ENCODE peak calls at places on chromosome 15, in five cellular contexts. X, S, T, V and R are unnamed samples.

GRCh38 chr15:48888209-48888608 is 10.3 kb downstream of the EID1 start:
- DNase-seq in V (no peak), T (no peak), S (no peak), X (no peak), R (no peak)

GRCh38 chr15:50783895-50784294 is 18.4 kb upstream of the SPPL2A start:
- DNase-seq in T (no peak), S (no peak), V (no peak), X (no peak), R (no peak)

GRCh38 chr15:52193321-52193720 is 2.1 kb upstream of the GNB5 start:
- DNase-seq in T (no peak), S (no peak), V (no peak), X (no peak), R (no peak)

GRCh38 chr15:99983894-99984293 is 250.7 kb upstream of the LYSMD4 start:
- DNase-seq in S (no peak), T (no peak), X (no peak), V (no peak), R (no peak)

GRCh38 chr15:99956022-99956775 is 223.0 kb upstream of the LYSMD4 start:
- DNase-seq in T (no peak), V (no peak), S (no peak), X (no peak), R (peak)

GRCh38 chr15:74127255-74127953 is 3.0 kb upstream of the ISLR2 start:
- DNase-seq in S (peak), V (peak), T (peak), X (peak), R (peak)

GRCh38 chr15:99703603-99704443 is 29.4 kb downstream of the LYSMD4 start:
- DNase-seq in X (no peak), T (no peak), V (no peak), S (peak), R (no peak)

GRCh38 chr15:80464952-80465645 is 60.9 kb downstream of the ARNT2 start:
- DNase-seq in S (no peak), V (no peak), X (no peak), T (no peak), R (no peak)

GRCh38 chr15:57538822-57539221 is 52.9 kb upstream of the MYZAP start:
- DNase-seq in X (no peak), S (no peak), T (no peak), V (no peak), R (no peak)

GRCh38 chr15:43974852-43975251 is 148.1 kb downstream of the WDR76 start:
- DNase-seq in X (no peak), T (peak), S (no peak), V (no peak), R (no peak)

GRCh38 chr15:77542491-77543001 is 90.2 kb downstream of the LINGO1 start:
- DNase-seq in T (no peak), X (no peak), S (no peak), V (no peak), R (no peak)

GRCh38 chr15:77160562-77161481 is 89.9 kb upstream of the TSPAN3 start:
- DNase-seq in S (no peak), T (no peak), X (no peak), V (no peak), R (no peak)

GRCh38 chr15:85794598-85795319 is at the start of gene KLHL25:
- DNase-seq in T (peak), S (peak), X (peak), V (peak), R (peak)

GRCh38 chr15:101145362-101145761 is 106.5 kb downstream of the CHSY1 start:
- DNase-seq in V (no peak), T (no peak), X (no peak), S (peak), R (no peak)

GRCh38 chr15:22811640-22812039 is 25.2 kb downstream of the NIPA1 start:
- DNase-seq in T (peak), S (no peak), X (peak), V (no peak), R (no peak)

GRCh38 chr15:88334436-88334835 is 77.9 kb upstream of the NTRK3 start:
- DNase-seq in V (no peak), T (no peak), S (no peak), X (no peak), R (no peak)

GRCh38 chr15:86082619-86083377 is 3.1 kb downstream of the AGBL1 start:
- DNase-seq in T (no peak), S (no peak), V (peak), X (no peak), R (no peak)

GRCh38 chr15:60390931-60391501 is 6.8 kb downstream of the ANXA2 start:
- DNase-seq in V (no peak), X (no peak), T (peak), S (peak), R (peak)

GRCh38 chr15:70512772-70513362 is 250.5 kb downstream of the UACA start:
- DNase-seq in T (peak), S (peak), X (peak), V (peak), R (no peak)

GRCh38 chr15:55737373-55737772 is 5.6 kb downstream of the PRTG start:
- DNase-seq in V (peak), T (no peak), X (no peak), S (no peak), R (no peak)

GRCh38 chr15:48722764-48723661 is 77.5 kb upstream of the FBN1 start:
- DNase-seq in T (no peak), X (no peak), S (peak), V (no peak), R (no peak)

GRCh38 chr15:54660356-54660755 is 536.4 kb downstream of the RSL24D1 start:
- DNase-seq in X (no peak), V (no peak), S (no peak), T (no peak), R (no peak)

GRCh38 chr15:56587686-56588085 is 122.7 kb upstream of the MNS1 start:
- DNase-seq in V (no peak), X (no peak), T (no peak), S (peak), R (no peak)

GRCh38 chr15:88637436-88637835 is 1.4 kb upstream of the ISG20 start:
- DNase-seq in S (no peak), X (no peak), V (no peak), T (no peak), R (no peak)

GRCh38 chr15:51227967-51228783 is 110.2 kb downstream of the CYP19A1 start:
- DNase-seq in X (no peak), T (no peak), S (peak), V (no peak), R (peak)

GRCh38 chr15:29939404-29939803 is 117.1 kb upstream of the TJP1 start:
- DNase-seq in T (no peak), X (no peak), S (no peak), V (no peak), R (no peak)

GRCh38 chr15:59492389-59493377 is 54.7 kb downstream of the FAM81A start:
- DNase-seq in T (peak), V (peak), X (peak), S (peak), R (peak)

GRCh38 chr15:54604963-54605362 is 591.8 kb downstream of the RSL24D1 start:
- DNase-seq in T (peak), S (no peak), X (no peak), V (no peak), R (no peak)

GRCh38 chr15:43879386-43880355 is 52.9 kb downstream of the WDR76 start:
- DNase-seq in T (no peak), S (no peak), V (no peak), X (peak), R (no peak)

DNA sequence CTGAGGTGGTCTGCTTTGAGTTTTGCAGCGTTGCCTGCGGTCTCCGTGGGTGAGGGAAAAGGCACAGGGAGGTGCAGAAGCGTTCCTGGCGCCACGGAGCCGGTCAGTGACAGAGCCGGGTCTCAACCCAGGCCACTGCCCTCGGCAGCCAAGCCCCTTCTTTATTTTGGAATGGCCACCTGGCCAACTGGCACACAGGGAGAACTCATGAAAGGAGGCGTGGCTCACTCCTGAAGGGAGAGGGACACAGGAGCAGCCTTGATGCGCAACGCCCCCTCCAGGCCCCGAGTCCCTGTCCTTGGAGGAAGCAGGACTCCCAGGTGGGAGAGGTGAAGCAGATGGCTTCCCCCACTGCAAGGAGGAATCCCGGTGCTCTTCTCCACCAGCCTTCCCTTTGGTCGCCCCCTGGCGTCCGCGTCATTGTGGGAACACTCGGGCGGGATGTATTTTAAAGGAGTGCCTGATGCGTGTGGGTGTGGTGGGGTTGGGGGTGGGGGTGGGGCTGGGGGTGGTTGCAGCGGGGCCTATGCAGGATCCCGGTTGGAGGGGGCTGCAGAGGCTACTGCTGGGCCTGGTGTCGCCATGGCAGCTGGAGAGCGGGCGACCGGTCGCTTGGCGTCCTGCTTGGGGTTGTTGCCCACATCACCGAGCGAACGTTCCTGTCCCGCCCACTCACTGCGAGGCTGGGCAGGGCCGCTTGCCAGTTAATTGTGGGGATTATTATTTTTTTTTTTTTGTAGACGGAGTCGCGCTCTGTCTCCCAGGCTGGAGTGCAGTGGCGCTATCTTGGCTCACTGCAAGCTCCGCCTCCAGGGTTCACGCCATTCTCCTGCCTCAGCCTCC is 32.6 kb downstream of the APBA2 start:
- DNase-seq in V (no peak), X (no peak), T (peak), S (no peak), R (no peak)
- TF ChIP-seq CTCF in V (no peak), X (peak), T (no peak), S (peak), R (no peak)

GRCh38 chr15:94845391-94845718 is 614.0 kb downstream of the MCTP2 start:
- DNase-seq in T (no peak), S (no peak), V (no peak), X (no peak), R (no peak)
- H3K27ac ChIP-seq in T (no peak), S (no peak), V (no peak), X (peak), R (no peak)

GRCh38 chr15:32131803-32132202 is 101.5 kb downstream of the CHRNA7 start:
- DNase-seq in T (no peak), X (no peak), V (no peak), S (no peak), R (no peak)

GRCh38 chr15:32134777-32135307 is 104.5 kb downstream of the CHRNA7 start:
- DNase-seq in X (no peak), V (peak), S (no peak), T (no peak), R (no peak)

GRCh38 chr15:32132850-32133249 is 102.5 kb downstream of the CHRNA7 start:
- DNase-seq in S (no peak), X (no peak), T (no peak), V (no peak), R (no peak)

GRCh38 chr15:32135326-32135725 is 105.0 kb downstream of the CHRNA7 start:
- DNase-seq in S (no peak), V (no peak), X (no peak), T (no peak), R (no peak)

GRCh38 chr15:32130823-32131222 is 100.5 kb downstream of the CHRNA7 start:
- DNase-seq in S (no peak), V (no peak), X (no peak), T (no peak), R (no peak)
- TF ChIP-seq CTCF in S (no peak), V (no peak), X (no peak), T (peak), R (no peak)

GRCh38 chr15:92122259-92122658 is 268.8 kb downstream of the SLCO3A1 start:
- DNase-seq in S (no peak), V (no peak), X (no peak), T (no peak), R (no peak)

GRCh38 chr15:92121047-92121446 is 267.5 kb downstream of the SLCO3A1 start:
- DNase-seq in T (no peak), V (no peak), S (no peak), X (no peak), R (no peak)

GRCh38 chr15:92128788-92129187 is 264.9 kb upstream of the ST8SIA2 start:
- DNase-seq in T (no peak), S (no peak), X (no peak), V (no peak), R (no peak)

GRCh38 chr15:92123848-92124631 is 269.6 kb upstream of the ST8SIA2 start:
- DNase-seq in X (no peak), S (no peak), V (no peak), T (no peak), R (no peak)

DNA sequence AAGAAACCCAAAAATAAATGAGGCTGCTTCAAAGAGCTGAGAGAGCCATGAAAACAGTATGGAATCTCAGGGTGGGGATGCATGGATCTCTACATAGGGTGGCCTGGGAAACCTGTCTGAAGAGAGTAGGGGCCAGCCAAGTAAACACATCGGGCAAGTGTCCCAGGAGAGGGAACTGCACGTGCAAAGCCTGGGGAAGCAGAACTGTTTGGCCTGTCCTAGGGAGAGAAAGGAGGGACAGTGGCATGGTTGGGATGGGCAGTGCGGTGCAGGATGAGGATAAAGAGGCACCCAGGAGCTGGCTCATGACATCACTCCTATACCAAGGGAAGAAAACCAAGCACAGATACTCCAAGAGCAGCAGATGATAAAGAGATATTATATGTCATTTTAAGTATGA is 269.0 kb upstream of the ST8SIA2 start:
- DNase-seq in V (no peak), X (no peak), T (no peak), S (no peak), R (no peak)
- H3K27ac ChIP-seq in V (no peak), X (no peak), T (no peak), S (no peak), R (no peak)

DNA sequence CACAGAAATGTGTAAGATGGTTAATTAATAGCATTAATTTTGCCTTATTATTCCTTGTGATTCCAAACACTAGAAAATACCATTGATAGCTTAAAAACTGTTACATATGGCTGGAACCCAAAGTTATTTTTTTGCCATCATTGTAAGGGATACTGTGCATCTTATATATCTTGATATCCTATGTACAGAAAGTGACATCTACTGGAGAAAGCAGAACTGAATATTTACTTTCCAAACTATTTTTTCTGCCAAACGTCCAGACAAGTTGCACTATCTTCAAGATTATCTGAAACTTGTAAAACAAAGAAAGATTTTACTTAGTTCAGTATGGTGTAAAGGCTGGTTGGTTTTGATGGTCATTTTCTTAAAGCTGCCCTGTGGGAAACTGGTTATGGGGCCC is 33.3 kb upstream of the MEIS2 start:
- DNase-seq in V (no peak), X (no peak), T (no peak), S (peak), R (no peak)
- TF ChIP-seq CTCF in V (peak), X (peak), T (peak), S (peak), R (peak)

DNA sequence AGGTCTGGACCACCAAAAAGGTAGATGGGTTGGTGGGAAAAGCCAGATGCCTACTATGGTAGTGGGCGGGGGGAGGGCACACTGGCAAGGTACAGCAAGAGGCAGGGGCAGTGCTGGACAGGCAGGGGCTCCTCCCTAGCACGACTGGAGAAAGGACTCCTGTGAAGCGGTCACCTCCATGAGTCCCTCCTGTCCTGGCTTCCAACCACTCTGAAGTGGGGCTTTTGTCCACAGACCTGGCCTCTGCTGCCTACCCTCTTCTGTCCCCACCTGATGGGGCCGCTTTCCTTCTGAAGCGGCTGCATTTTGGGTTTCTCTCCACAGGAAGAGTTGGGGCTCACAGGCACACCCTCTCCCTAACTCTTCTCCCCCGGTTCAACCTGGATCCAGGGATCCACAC is 2.7 kb upstream of the SPTBN5 start:
- DNase-seq in X (no peak), T (no peak), S (no peak), V (no peak), R (no peak)
- H3K27ac ChIP-seq in X (peak), T (no peak), S (no peak), V (no peak), R (no peak)

GRCh38 chr15:40363611-40364010 is 5.6 kb downstream of the DISP2 start:
- DNase-seq in S (no peak), T (no peak), X (no peak), V (no peak), R (no peak)

GRCh38 chr15:40366204-40367037 is 8.4 kb downstream of the DISP2 start:
- DNase-seq in T (no peak), S (no peak), V (no peak), X (no peak), R (no peak)

GRCh38 chr15:40365624-40366023 is 7.6 kb downstream of the DISP2 start:
- DNase-seq in V (no peak), X (no peak), T (no peak), S (no peak), R (no peak)

GRCh38 chr15:40365016-40365415 is 7.0 kb downstream of the DISP2 start:
- DNase-seq in X (no peak), T (no peak), V (no peak), S (no peak), R (no peak)

DNA sequence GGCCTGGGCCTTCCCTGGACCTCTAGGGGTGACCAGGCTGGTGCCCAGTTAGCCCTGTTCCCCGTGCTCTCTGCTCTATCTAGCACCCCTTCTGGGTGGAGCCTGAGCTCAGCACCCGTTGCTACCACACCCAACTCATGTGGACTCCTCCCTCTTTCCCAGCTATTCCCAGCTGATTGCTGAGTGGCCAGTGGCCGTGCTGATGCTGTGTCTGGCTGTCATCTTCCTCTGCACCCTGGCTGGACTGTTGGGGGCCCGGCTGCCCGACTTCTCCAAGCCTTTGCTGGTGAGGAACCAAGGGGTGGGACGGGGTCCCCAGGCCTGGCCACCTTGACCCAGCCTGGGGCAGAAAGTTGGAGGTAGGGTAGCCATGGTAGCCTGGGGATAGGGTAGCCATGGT is 6.2 kb downstream of the DISP2 start:
- DNase-seq in T (no peak), X (no peak), S (no peak), V (no peak), R (no peak)
- TF ChIP-seq CTCF in T (no peak), X (no peak), S (no peak), V (no peak), R (no peak)

GRCh38 chr15:37536967-37537624 is 397.3 kb upstream of the TMCO5A start:
- DNase-seq in V (no peak), T (no peak), X (no peak), S (no peak), R (no peak)
- H3K27ac ChIP-seq in V (peak), T (no peak), X (no peak), S (no peak), R (no peak)

DNA sequence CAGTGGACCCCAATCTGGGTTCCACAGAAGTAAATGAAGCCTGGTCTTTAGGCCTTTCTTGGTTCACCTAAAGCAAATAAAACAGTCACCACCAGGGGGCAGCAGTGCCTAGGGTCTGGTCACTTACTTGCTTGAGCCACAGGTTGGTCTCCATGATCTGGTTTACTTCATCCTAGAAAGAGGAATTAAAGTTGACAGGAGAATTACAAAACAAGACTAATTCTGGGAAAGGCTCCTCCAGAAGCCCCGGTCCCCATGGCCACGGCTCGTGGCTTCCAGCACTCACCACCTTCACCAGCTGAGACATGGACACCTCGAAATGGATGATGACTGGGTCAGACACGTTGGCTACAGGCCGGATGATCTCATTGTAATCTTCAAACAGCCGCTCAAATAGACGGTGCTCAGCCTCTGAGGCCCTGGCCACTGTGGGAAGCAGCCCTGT is 2.3 kb downstream of the CHRNA3 start:
- DNase-seq in T (peak), V (peak), X (peak), S (peak), R (peak)
- TF ChIP-seq CTCF in T (peak), V (peak), X (peak), S (peak), R (peak)

DNA sequence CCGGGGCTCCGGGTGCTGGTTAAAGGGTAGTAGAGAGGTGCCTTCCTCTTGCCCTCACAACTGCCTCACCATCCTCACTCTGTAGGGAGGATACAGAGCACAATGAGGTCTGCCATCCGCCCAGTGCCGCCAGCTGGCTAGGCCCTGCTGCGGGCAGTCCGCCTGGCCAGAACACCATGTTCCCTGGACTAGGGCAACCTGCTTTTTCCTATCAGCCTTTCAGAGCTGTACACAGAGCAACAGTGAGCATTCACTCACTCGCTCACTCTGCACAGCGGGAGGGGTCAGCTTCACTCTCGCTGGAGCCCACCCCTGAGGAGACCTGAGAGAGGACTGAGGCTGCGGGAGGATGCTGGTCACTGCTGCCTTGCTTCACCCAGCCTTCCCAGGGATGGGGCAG is 218.7 kb upstream of the CHRNA7 start:
- DNase-seq in X (no peak), V (no peak), T (no peak), S (no peak), R (no peak)
- H3K27ac ChIP-seq in X (no peak), V (no peak), T (no peak), S (no peak), R (no peak)